ENCODE peak calls at places on chromosomes 5 and 9, in nine cellular contexts. One of them, this sample, is unnamed.

GRCh38 chr9:90578116-90578815 is 64.4 kb downstream of the DIRAS2 start:
- DNase-seq in right atrium auricular region: no peak
- DNase-seq in stimulated activated CD4-positive, alpha-beta T cell treated with anti-CD3 and anti-CD28 coated beads, Interleukin-12 subunit alpha, Interleukin-12 subunit beta, amount 100 ng/mL, for 24 hours: no peak
- DNase-seq in AG08396: no peak
- DNase-seq in LoVo: no peak
- DNase-seq in endothelial cell: peak
- DNase-seq in ecto neural progenitor cell: no peak
- DNase-seq in OCI-M1: no peak
- DNase-seq in WERI-Rb-1: no peak
- DNase-seq in this sample: no peak

GRCh38 chr9:37311938-37312730 is 110.4 kb upstream of the GRHPR start:
- DNase-seq in right atrium auricular region: no peak
- DNase-seq in stimulated activated CD4-positive, alpha-beta T cell treated with anti-CD3 and anti-CD28 coated beads, Interleukin-12 subunit alpha, Interleukin-12 subunit beta, amount 100 ng/mL, for 24 hours: no peak
- DNase-seq in AG08396: peak
- DNase-seq in LoVo: no peak
- DNase-seq in endothelial cell: no peak
- DNase-seq in ecto neural progenitor cell: no peak
- DNase-seq in OCI-M1: no peak
- DNase-seq in WERI-Rb-1: no peak
- DNase-seq in this sample: no peak

GRCh38 chr9:129143461-129143927 is 32.3 kb downstream of the PTPA start:
- DNase-seq in right atrium auricular region: peak
- DNase-seq in stimulated activated CD4-positive, alpha-beta T cell treated with anti-CD3 and anti-CD28 coated beads, Interleukin-12 subunit alpha, Interleukin-12 subunit beta, amount 100 ng/mL, for 24 hours: no peak
- DNase-seq in AG08396: no peak
- DNase-seq in LoVo: no peak
- DNase-seq in endothelial cell: peak
- DNase-seq in ecto neural progenitor cell: peak
- DNase-seq in OCI-M1: no peak
- DNase-seq in WERI-Rb-1: no peak
- DNase-seq in this sample: no peak

GRCh38 chr9:19232117-19232829 is 1.8 kb downstream of the DENND4C start:
- DNase-seq in right atrium auricular region: no peak
- DNase-seq in stimulated activated CD4-positive, alpha-beta T cell treated with anti-CD3 and anti-CD28 coated beads, Interleukin-12 subunit alpha, Interleukin-12 subunit beta, amount 100 ng/mL, for 24 hours: no peak
- DNase-seq in AG08396: no peak
- DNase-seq in LoVo: no peak
- DNase-seq in endothelial cell: no peak
- DNase-seq in ecto neural progenitor cell: no peak
- DNase-seq in OCI-M1: peak
- DNase-seq in WERI-Rb-1: no peak
- DNase-seq in this sample: no peak

GRCh38 chr5:107860044-107860443 is 189.3 kb upstream of the EFNA5 start:
- DNase-seq in right atrium auricular region: no peak
- DNase-seq in stimulated activated CD4-positive, alpha-beta T cell treated with anti-CD3 and anti-CD28 coated beads, Interleukin-12 subunit alpha, Interleukin-12 subunit beta, amount 100 ng/mL, for 24 hours: no peak
- DNase-seq in AG08396: no peak
- DNase-seq in LoVo: no peak
- DNase-seq in endothelial cell: no peak
- DNase-seq in ecto neural progenitor cell: no peak
- DNase-seq in OCI-M1: peak
- DNase-seq in WERI-Rb-1: no peak
- DNase-seq in this sample: no peak

GRCh38 chr9:125361837-125362531 is 100.4 kb downstream of the GAPVD1 start:
- DNase-seq in right atrium auricular region: no peak
- DNase-seq in stimulated activated CD4-positive, alpha-beta T cell treated with anti-CD3 and anti-CD28 coated beads, Interleukin-12 subunit alpha, Interleukin-12 subunit beta, amount 100 ng/mL, for 24 hours: no peak
- DNase-seq in AG08396: no peak
- DNase-seq in LoVo: no peak
- DNase-seq in endothelial cell: peak
- DNase-seq in ecto neural progenitor cell: no peak
- DNase-seq in OCI-M1: peak
- DNase-seq in WERI-Rb-1: no peak
- DNase-seq in this sample: no peak

GRCh38 chr5:151612689-151613427 is 21.7 kb upstream of the FAT2 start:
- DNase-seq in right atrium auricular region: no peak
- DNase-seq in stimulated activated CD4-positive, alpha-beta T cell treated with anti-CD3 and anti-CD28 coated beads, Interleukin-12 subunit alpha, Interleukin-12 subunit beta, amount 100 ng/mL, for 24 hours: peak
- DNase-seq in AG08396: no peak
- DNase-seq in LoVo: no peak
- DNase-seq in endothelial cell: no peak
- DNase-seq in ecto neural progenitor cell: no peak
- DNase-seq in OCI-M1: no peak
- DNase-seq in WERI-Rb-1: no peak
- DNase-seq in this sample: no peak

GRCh38 chr9:128282500-128282899 is 6.4 kb downstream of the SWI5 start:
- DNase-seq in right atrium auricular region: no peak
- DNase-seq in stimulated activated CD4-positive, alpha-beta T cell treated with anti-CD3 and anti-CD28 coated beads, Interleukin-12 subunit alpha, Interleukin-12 subunit beta, amount 100 ng/mL, for 24 hours: no peak
- DNase-seq in AG08396: no peak
- DNase-seq in LoVo: no peak
- DNase-seq in endothelial cell: no peak
- DNase-seq in ecto neural progenitor cell: no peak
- DNase-seq in OCI-M1: no peak
- DNase-seq in WERI-Rb-1: no peak
- DNase-seq in this sample: no peak

GRCh38 chr5:585556-585955 is 26.6 kb upstream of the CEP72 start:
- DNase-seq in right atrium auricular region: no peak
- DNase-seq in stimulated activated CD4-positive, alpha-beta T cell treated with anti-CD3 and anti-CD28 coated beads, Interleukin-12 subunit alpha, Interleukin-12 subunit beta, amount 100 ng/mL, for 24 hours: no peak
- DNase-seq in AG08396: no peak
- DNase-seq in LoVo: no peak
- DNase-seq in endothelial cell: no peak
- DNase-seq in ecto neural progenitor cell: no peak
- DNase-seq in OCI-M1: no peak
- DNase-seq in WERI-Rb-1: no peak
- DNase-seq in this sample: no peak

GRCh38 chr5:130471-131175 is 38.7 kb downstream of the PLEKHG4B start:
- DNase-seq in right atrium auricular region: no peak
- DNase-seq in stimulated activated CD4-positive, alpha-beta T cell treated with anti-CD3 and anti-CD28 coated beads, Interleukin-12 subunit alpha, Interleukin-12 subunit beta, amount 100 ng/mL, for 24 hours: no peak
- DNase-seq in AG08396: no peak
- DNase-seq in LoVo: no peak
- DNase-seq in endothelial cell: no peak
- DNase-seq in ecto neural progenitor cell: no peak
- DNase-seq in OCI-M1: no peak
- DNase-seq in WERI-Rb-1: no peak
- DNase-seq in this sample: no peak

GRCh38 chr5:72555871-72556270 is 48.7 kb upstream of the ZNF366 start:
- DNase-seq in right atrium auricular region: no peak
- DNase-seq in stimulated activated CD4-positive, alpha-beta T cell treated with anti-CD3 and anti-CD28 coated beads, Interleukin-12 subunit alpha, Interleukin-12 subunit beta, amount 100 ng/mL, for 24 hours: no peak
- DNase-seq in AG08396: no peak
- DNase-seq in LoVo: no peak
- DNase-seq in endothelial cell: peak
- DNase-seq in ecto neural progenitor cell: no peak
- DNase-seq in OCI-M1: no peak
- DNase-seq in WERI-Rb-1: peak
- DNase-seq in this sample: peak

GRCh38 chr9:5336683-5337082 is 3.0 kb downstream of the RLN1 start:
- DNase-seq in right atrium auricular region: no peak
- DNase-seq in stimulated activated CD4-positive, alpha-beta T cell treated with anti-CD3 and anti-CD28 coated beads, Interleukin-12 subunit alpha, Interleukin-12 subunit beta, amount 100 ng/mL, for 24 hours: no peak
- DNase-seq in AG08396: no peak
- DNase-seq in LoVo: no peak
- DNase-seq in endothelial cell: no peak
- DNase-seq in ecto neural progenitor cell: no peak
- DNase-seq in OCI-M1: no peak
- DNase-seq in WERI-Rb-1: no peak
- DNase-seq in this sample: no peak

This sample was measured in BE2C.